ENCODE peak calls at places on chromosomes 12 and 14, in eight cellular contexts. W, J, P, E, N, I, K and M are unnamed samples.

GRCh38 chr12:1776139-1776975 is 44.0 kb upstream of the LRTM2 start:
- DNase-seq in K (no peak), N (peak), W (peak), J (no peak), E (no peak), P (peak), I (peak), M (peak)

GRCh38 chr14:104473649-104474574 is 105.7 kb upstream of the C14orf180 start:
- DNase-seq in J (no peak), W (no peak), E (no peak), I (no peak), N (no peak), K (no peak), P (no peak), M (no peak)

GRCh38 chr14:64447890-64448667 is 17.2 kb upstream of the AKAP5 start:
- DNase-seq in K (no peak), P (no peak), I (no peak), J (no peak), W (no peak), N (no peak), E (no peak), M (no peak)

GRCh38 chr14:35287481-35288013 is 4.6 kb upstream of the PSMA6 start:
- DNase-seq in E (no peak), K (no peak), J (no peak), I (no peak), N (no peak), W (no peak), P (no peak), M (no peak)

GRCh38 chr14:95237121-95237876 is 80.0 kb upstream of the DICER1 start:
- DNase-seq in J (no peak), N (no peak), I (no peak), K (peak), E (no peak), P (no peak), W (no peak), M (no peak)

GRCh38 chr12:108752387-108752786 is 21.1 kb upstream of the CORO1C start:
- DNase-seq in W (no peak), J (peak), I (no peak), P (peak), K (no peak), E (no peak), N (no peak), M (peak)

GRCh38 chr14:77026930-77027537 is 1.5 kb downstream of the IRF2BPL start:
- DNase-seq in K (peak), W (no peak), J (no peak), N (peak), P (peak), E (no peak), I (peak), M (no peak)

GRCh38 chr12:8065991-8066594 is at the start of gene C3AR1:
- DNase-seq in N (no peak), J (no peak), K (no peak), I (peak), P (no peak), W (no peak), E (no peak), M (peak)

GRCh38 chr12:132395192-132395907 is 66.0 kb upstream of the GALNT9 start:
- DNase-seq in K (peak), I (no peak), W (no peak), E (no peak), P (no peak), J (peak), N (no peak), M (no peak)

GRCh38 chr14:91113829-91114078 is at the start of gene DGLUCY:
- DNase-seq in N (no peak), K (peak), J (no peak), W (peak), E (no peak), P (no peak), I (peak), M (peak)

GRCh38 chr14:95285566-95285965 is 34.1 kb downstream of the CLMN start:
- DNase-seq in E (no peak), N (no peak), P (peak), I (no peak), J (no peak), K (no peak), W (no peak), M (no peak)

GRCh38 chr14:50215416-50215815 is 16.0 kb downstream of the SOS2 start:
- DNase-seq in N (no peak), J (no peak), I (no peak), W (no peak), P (no peak), E (no peak), K (no peak), M (no peak)

GRCh38 chr12:116319851-116320621 is 42.5 kb upstream of the MED13L start:
- DNase-seq in W (no peak), I (peak), J (no peak), E (peak), K (peak), P (no peak), N (no peak), M (peak)

GRCh38 chr12:38392584-38393144 is 76.1 kb downstream of the ALG10B start:
- DNase-seq in I (no peak), N (no peak), K (no peak), P (no peak), W (no peak), J (no peak), E (no peak), M (peak)

GRCh38 chr12:76037130-76038105 is 5.8 kb upstream of the PHLDA1 start:
- DNase-seq in N (peak), W (peak), E (no peak), I (peak), J (peak), K (no peak), P (peak), M (peak)

GRCh38 chr12:108933950-108934349 is 54.1 kb downstream of the DAO start:
- DNase-seq in P (no peak), W (no peak), K (no peak), J (no peak), N (no peak), E (no peak), I (no peak), M (no peak)

GRCh38 chr12:53709671-53710070 is 17.6 kb downstream of the CALCOCO1 start:
- DNase-seq in W (no peak), E (no peak), P (no peak), J (no peak), I (peak), K (no peak), N (no peak), M (no peak)

GRCh38 chr14:72444701-72445100 is 449.2 kb downstream of the DPF3 start:
- DNase-seq in K (no peak), N (no peak), E (no peak), J (no peak), P (no peak), I (no peak), W (no peak), M (no peak)

GRCh38 chr14:73634333-73634833 is 10.4 kb upstream of the DNAL1 start:
- DNase-seq in W (no peak), J (no peak), E (no peak), K (peak), P (peak), N (peak), I (no peak), M (no peak)

GRCh38 chr12:122350444-122350843 is 72.0 kb downstream of the CLIP1 start:
- DNase-seq in P (no peak), W (no peak), J (no peak), E (no peak), I (peak), N (no peak), K (peak), M (no peak)

GRCh38 chr14:101358726-101359125 is 202.6 kb upstream of the DIO3 start:
- DNase-seq in P (no peak), I (no peak), N (no peak), E (peak), J (no peak), K (peak), W (no peak), M (no peak)

DNA sequence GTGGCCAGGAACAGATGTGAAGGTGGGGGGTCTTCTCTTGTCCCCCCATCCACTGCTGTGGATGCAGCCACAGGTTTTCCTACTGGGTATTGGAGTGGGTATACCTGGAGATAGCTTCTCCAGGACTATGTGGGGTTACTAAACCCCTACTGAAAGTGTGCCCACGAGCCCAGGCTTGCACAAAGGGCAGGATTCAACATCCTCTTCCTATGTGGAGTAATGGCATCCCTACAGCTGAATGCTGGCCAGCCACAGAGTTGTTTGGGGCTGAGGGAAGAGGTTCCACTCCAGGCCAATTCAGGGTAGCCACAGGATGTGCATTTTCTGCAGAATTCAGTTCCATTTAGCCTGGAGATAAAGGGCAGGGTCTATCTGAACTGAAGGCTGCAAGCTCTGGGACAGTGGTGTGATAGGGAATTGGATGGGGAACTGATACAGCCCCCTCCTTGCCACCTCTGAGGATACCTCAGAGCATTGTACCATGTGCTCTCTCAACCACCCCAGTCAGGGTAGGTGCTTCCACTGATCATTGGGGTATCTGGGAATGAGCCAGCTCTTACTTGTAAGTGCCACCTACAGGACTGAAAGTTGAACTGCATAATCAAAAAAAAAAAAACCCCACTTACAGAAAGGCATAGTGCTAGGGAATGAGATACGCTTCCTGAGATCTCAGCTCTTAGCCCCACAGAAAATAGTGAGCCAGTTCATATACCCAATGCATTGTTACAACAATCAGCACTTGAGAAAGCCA is 187.1 kb downstream of the KITLG start:
- DNase-seq in K (no peak), E (no peak), N (peak), W (no peak), I (no peak), J (no peak), P (peak), M (peak)
- TF ChIP-seq CTCF in K (no peak), E (no peak), N (peak), W (peak), I (peak), J (peak), P (peak), M (peak)

GRCh38 chr14:21264025-21264801 is 5.0 kb downstream of the HNRNPC start:
- DNase-seq in W (no peak), I (peak), K (no peak), P (no peak), E (no peak), N (no peak), J (no peak), M (peak)
- H3K4me3 ChIP-seq in W (peak), I (no peak), K (peak), P (peak), E (no peak), N (peak), J (no peak), M (no peak)

GRCh38 chr12:24280085-24280842 is 330.8 kb upstream of the SOX5 start:
- DNase-seq in P (no peak), N (no peak), J (no peak), K (no peak), W (no peak), I (no peak), E (no peak), M (no peak)

DNA sequence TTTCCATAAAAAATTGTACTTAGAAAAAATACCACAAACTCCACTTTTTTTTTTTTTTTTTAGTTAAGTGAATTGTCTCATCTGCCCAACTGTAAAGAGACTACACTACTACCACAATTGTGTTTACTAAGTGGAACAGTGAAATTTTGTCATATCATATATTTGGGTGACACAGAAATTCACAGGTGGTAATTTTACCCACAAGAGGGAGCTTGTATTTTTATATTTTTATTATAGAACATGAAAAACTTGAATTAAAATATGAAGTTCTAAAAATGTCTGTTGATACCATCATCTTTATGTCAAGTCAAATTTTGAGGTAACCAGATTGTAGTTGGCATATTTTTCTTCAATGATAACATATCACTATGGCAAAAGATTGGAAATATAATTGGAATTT is 329.4 kb upstream of the SOX5 start:
- DNase-seq in I (no peak), W (no peak), K (no peak), N (no peak), E (no peak), J (no peak), P (no peak), M (no peak)
- TF ChIP-seq CTCF in I (no peak), W (no peak), K (no peak), N (no peak), E (no peak), J (no peak), P (peak), M (peak)

GRCh38 chr12:131091976-131092691 is 138.4 kb downstream of the ADGRD1 start:
- DNase-seq in N (no peak), I (no peak), J (peak), K (no peak), P (peak), E (no peak), W (no peak), M (no peak)
- H3K4me3 ChIP-seq in N (no peak), I (no peak), J (no peak), K (no peak), P (no peak), E (no peak), W (no peak), M (no peak)

GRCh38 chr12:55724940-55725309 is 3.9 kb downstream of the CD63 start:
- DNase-seq in I (no peak), K (peak), J (no peak), N (no peak), P (no peak), E (no peak), W (no peak), M (no peak)
- TF ChIP-seq CTCF in I (no peak), K (no peak), J (no peak), N (no peak), P (no peak), E (no peak), W (no peak), M (no peak)

GRCh38 chr12:6626654-6627283 is 9.0 kb downstream of the LPAR5 start:
- DNase-seq in N (no peak), I (no peak), P (no peak), W (no peak), J (no peak), E (no peak), K (peak), M (no peak)
- H3K4me3 ChIP-seq in N (no peak), I (no peak), P (no peak), W (no peak), J (no peak), E (no peak), K (no peak), M (no peak)

GRCh38 chr12:20492251-20492728 is 124.0 kb downstream of the PDE3A start:
- DNase-seq in J (no peak), P (no peak), E (no peak), I (peak), K (no peak), W (peak), N (no peak), M (peak)

GRCh38 chr12:20490213-20490612 is 121.9 kb downstream of the PDE3A start:
- DNase-seq in W (no peak), P (no peak), J (no peak), K (no peak), N (no peak), E (no peak), I (peak), M (no peak)

GRCh38 chr12:20487519-20487918 is 119.2 kb downstream of the PDE3A start:
- DNase-seq in E (no peak), I (peak), K (no peak), N (no peak), P (no peak), J (no peak), W (no peak), M (no peak)

GRCh38 chr12:20491290-20491689 is 123.0 kb downstream of the PDE3A start:
- DNase-seq in I (no peak), W (no peak), N (no peak), P (no peak), J (no peak), K (no peak), E (no peak), M (no peak)

GRCh38 chr12:20489645-20490044 is 121.3 kb downstream of the PDE3A start:
- DNase-seq in W (no peak), J (no peak), N (no peak), I (peak), P (no peak), E (no peak), K (no peak), M (no peak)
- TF ChIP-seq CTCF in W (no peak), J (no peak), N (no peak), I (no peak), P (no peak), E (no peak), K (no peak), M (no peak)

GRCh38 chr12:94429633-94430032 is 30.0 kb downstream of the CEP83 start:
- DNase-seq in J (no peak), P (peak), E (no peak), N (no peak), K (no peak), I (no peak), W (no peak), M (peak)

GRCh38 chr12:94437303-94437702 is 22.4 kb downstream of the CEP83 start:
- DNase-seq in K (no peak), N (no peak), E (no peak), I (no peak), P (no peak), W (no peak), J (no peak), M (no peak)

GRCh38 chr12:94430304-94430703 is 29.4 kb downstream of the CEP83 start:
- DNase-seq in N (no peak), K (no peak), P (no peak), W (no peak), J (no peak), I (no peak), E (no peak), M (no peak)

DNA sequence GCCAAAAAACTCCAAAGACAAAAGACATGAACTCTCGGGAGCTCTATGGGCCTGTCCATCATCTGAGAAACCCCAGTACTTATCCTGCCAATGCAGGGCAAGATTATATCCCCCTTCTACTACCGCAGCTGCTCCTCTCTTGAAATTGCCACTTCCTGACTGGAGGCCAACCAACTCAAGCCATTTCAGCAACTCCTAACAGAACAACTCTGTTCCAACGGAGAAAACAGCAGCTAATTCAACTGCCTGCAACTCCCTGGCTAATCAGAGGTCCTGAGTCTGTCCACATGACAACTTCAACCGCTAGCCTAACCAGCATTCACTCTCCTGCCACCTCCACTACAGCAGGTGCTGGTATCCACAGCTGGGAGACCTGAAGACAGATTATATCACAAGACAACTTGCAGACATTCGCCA is 24.1 kb downstream of the CEP83 start:
- DNase-seq in W (no peak), I (peak), P (peak), J (no peak), K (no peak), N (peak), E (no peak), M (no peak)
- H3K4me3 ChIP-seq in W (no peak), I (no peak), P (no peak), J (no peak), K (no peak), N (no peak), E (no peak), M (no peak)